ENCODE peak calls at places on chromosomes 12 and 14, in eight cellular contexts. M is breast epithelium, L is dorsolateral prefrontal cortex, P is CD14-positive monocyte, Q is lower lobe of right lung, I is left lung, C is esophagus squamous epithelium, H is lung. A is an unnamed sample.

GRCh38 chr12:22083167-22083566 is 37.1 kb downstream of the CMAS start:
- DNase-seq in I (no peak), L (peak), M (no peak), C (no peak), P (no peak), Q (no peak), H (no peak), A (no peak)

GRCh38 chr14:101087614-101088394 is 184.3 kb upstream of the RTL1 start:
- DNase-seq in C (no peak), Q (no peak), H (peak), L (no peak), M (peak), P (no peak), I (no peak), A (no peak)

GRCh38 chr12:66594688-66595087 is 84.2 kb downstream of the GRIP1 start:
- DNase-seq in I (no peak), H (no peak), C (no peak), L (no peak), P (no peak), M (no peak), Q (no peak), A (no peak)

GRCh38 chr14:101135796-101136742 is 232.5 kb upstream of the RTL1 start:
- DNase-seq in L (no peak), P (no peak), C (no peak), M (no peak), H (no peak), Q (peak), I (peak), A (no peak)

GRCh38 chr12:103769240-103769945 is 71.6 kb downstream of the NT5DC3 start:
- DNase-seq in I (peak), L (no peak), H (no peak), M (no peak), P (no peak), C (no peak), Q (no peak), A (no peak)

GRCh38 chr12:82357340-82357739 is 847 bp downstream of the CCDC59 start:
- DNase-seq in C (no peak), P (no peak), M (no peak), L (no peak), Q (no peak), H (no peak), I (no peak), A (no peak)

GRCh38 chr12:56375598-56376434 is 13.2 kb upstream of the APOF start:
- DNase-seq in H (no peak), L (no peak), I (no peak), P (no peak), C (no peak), Q (no peak), M (no peak), A (no peak)

GRCh38 chr14:36948157-36948859 is 224.1 kb downstream of the SLC25A21 start:
- DNase-seq in M (no peak), C (no peak), H (no peak), L (no peak), P (no peak), I (no peak), Q (no peak), A (no peak)

GRCh38 chr12:104142543-104142942 is 4.5 kb upstream of the NFYB start:
- DNase-seq in M (no peak), C (no peak), H (peak), Q (no peak), L (no peak), P (no peak), I (no peak), A (no peak)

GRCh38 chr12:57759360-57759980 is 4.6 kb downstream of the MARCHF9 start:
- DNase-seq in C (no peak), P (no peak), L (no peak), M (no peak), I (no peak), H (no peak), Q (no peak), A (no peak)

GRCh38 chr12:111451649-111452129 is 46.0 kb downstream of the SH2B3 start:
- DNase-seq in Q (no peak), H (peak), L (no peak), M (no peak), P (no peak), C (no peak), I (no peak), A (no peak)

GRCh38 chr14:105467942-105468471 is 6.6 kb upstream of the CRIP2 start:
- DNase-seq in P (no peak), I (no peak), L (peak), M (no peak), Q (no peak), C (no peak), H (no peak), A (no peak)

GRCh38 chr12:90410962-90411361 is 544.0 kb downstream of the CCER1 start:
- DNase-seq in C (no peak), H (no peak), P (no peak), I (peak), M (no peak), L (no peak), Q (no peak), A (no peak)

GRCh38 chr12:47271800-47272230 is 192.1 kb upstream of the AMIGO2 start:
- DNase-seq in M (no peak), Q (no peak), L (no peak), H (no peak), C (no peak), P (no peak), I (no peak), A (no peak)

GRCh38 chr14:61841145-61841544 is 78.9 kb downstream of the SNAPC1 start:
- DNase-seq in L (no peak), P (no peak), Q (no peak), H (no peak), I (no peak), M (no peak), C (no peak), A (no peak)

GRCh38 chr12:47812797-47813490 is 6.8 kb downstream of the HDAC7 start:
- DNase-seq in Q (peak), H (peak), M (peak), C (no peak), L (peak), P (peak), I (peak), A (peak)

GRCh38 chr12:24425601-24425970 is 476.1 kb upstream of the SOX5 start:
- DNase-seq in C (no peak), L (no peak), I (no peak), H (no peak), P (no peak), Q (no peak), M (no peak), A (no peak)

GRCh38 chr14:103380719-103381377 is 4.4 kb upstream of the MARK3 start:
- DNase-seq in I (no peak), Q (no peak), L (no peak), C (no peak), H (no peak), P (no peak), M (no peak), A (no peak)

GRCh38 chr12:124480469-124481256 is 86.7 kb downstream of the NCOR2 start:
- DNase-seq in P (no peak), H (no peak), I (peak), Q (no peak), C (no peak), L (no peak), M (peak), A (no peak)

GRCh38 chr12:80086025-80086424 is 13.3 kb upstream of the OTOGL start:
- DNase-seq in Q (no peak), P (no peak), C (no peak), L (no peak), I (no peak), M (no peak), H (no peak), A (no peak)

GRCh38 chr12:116202940-116203339 is 74.6 kb downstream of the MED13L start:
- DNase-seq in H (no peak), Q (no peak), I (no peak), C (no peak), M (no peak), P (no peak), L (no peak), A (no peak)

GRCh38 chr12:49108958-49109404 is 1.7 kb downstream of the LMBR1L start:
- DNase-seq in M (no peak), Q (peak), P (no peak), H (peak), L (peak), I (no peak), C (no peak), A (no peak)

GRCh38 chr14:68442828-68443460 is 349.9 kb downstream of the ZFP36L1 start:
- DNase-seq in M (no peak), I (no peak), H (no peak), L (no peak), P (no peak), C (no peak), Q (no peak), A (no peak)

GRCh38 chr12:119705182-119705581 is 37.2 kb downstream of the PRKAB1 start:
- DNase-seq in Q (no peak), C (no peak), P (no peak), H (no peak), L (no peak), M (no peak), I (no peak), A (no peak)

GRCh38 chr14:89447182-89447970 is 30.3 kb upstream of the FOXN3 start:
- DNase-seq in P (peak), M (no peak), I (no peak), C (no peak), L (no peak), H (no peak), Q (no peak), A (no peak)

GRCh38 chr12:49296034-49296835 is 1.3 kb downstream of the PRPH start:
- DNase-seq in L (no peak), Q (peak), P (no peak), M (no peak), H (peak), C (no peak), I (peak), A (peak)

GRCh38 chr14:74539503-74539902 is 45.9 kb downstream of the ISCA2 start:
- DNase-seq in C (no peak), P (peak), I (no peak), M (no peak), H (no peak), L (no peak), Q (no peak), A (no peak)

GRCh38 chr12:24808651-24809050 is 140.2 kb downstream of the BCAT1 start:
- DNase-seq in I (no peak), L (no peak), Q (no peak), P (no peak), M (no peak), H (no peak), C (no peak), A (no peak)

GRCh38 chr12:52916225-52916624 is 11.3 kb upstream of the KRT8 start:
- DNase-seq in M (no peak), H (no peak), I (no peak), Q (no peak), L (no peak), P (no peak), C (no peak), A (no peak)

GRCh38 chr12:49304161-49304560 is 9.2 kb downstream of the PRPH start:
- DNase-seq in C (no peak), H (no peak), M (no peak), P (no peak), Q (no peak), I (no peak), L (no peak), A (no peak)

GRCh38 chr12:64598831-64599230 is 11.5 kb upstream of the RASSF3 start:
- DNase-seq in L (no peak), C (no peak), P (no peak), M (no peak), Q (no peak), H (no peak), I (no peak), A (no peak)

GRCh38 chr12:123122649-123123048 is 28.2 kb downstream of the PITPNM2 start:
- DNase-seq in Q (no peak), P (no peak), I (no peak), M (no peak), H (no peak), L (no peak), C (no peak), A (no peak)
- TF ChIP-seq CTCF in Q (no peak), P (no peak), I (no peak), M (no peak), H (no peak), L (no peak), C (no peak), A (no peak)

GRCh38 chr14:93936245-93936644 is 9.1 kb downstream of the FAM181A start:
- DNase-seq in H (no peak), M (no peak), C (no peak), Q (no peak), L (peak), I (no peak), P (no peak), A (no peak)
- TF ChIP-seq CTCF in H (no peak), M (peak), C (peak), Q (peak), L (no peak), I (no peak), P (peak), A (peak)

GRCh38 chr12:15278816-15279658 is 43.3 kb upstream of the PTPRO start:
- DNase-seq in Q (peak), P (no peak), M (peak), C (no peak), L (peak), I (peak), H (peak), A (no peak)
- TF ChIP-seq CTCF in Q (peak), P (no peak), M (peak), C (no peak), L (no peak), I (no peak), H (no peak), A (no peak)

GRCh38 chr12:113933201-113933786 is 32.8 kb downstream of the RBM19 start:
- DNase-seq in H (no peak), P (no peak), Q (no peak), M (no peak), L (no peak), C (no peak), I (no peak), A (no peak)

GRCh38 chr12:113932411-113933196 is 33.5 kb downstream of the RBM19 start:
- DNase-seq in P (no peak), H (no peak), M (no peak), C (no peak), I (no peak), Q (no peak), L (peak), A (no peak)

GRCh38 chr12:113930249-113930648 is 35.9 kb downstream of the RBM19 start:
- DNase-seq in C (no peak), I (no peak), M (no peak), H (no peak), Q (no peak), L (no peak), P (no peak), A (no peak)

GRCh38 chr12:113929312-113929989 is 36.7 kb downstream of the RBM19 start:
- DNase-seq in P (no peak), H (no peak), C (no peak), M (no peak), L (no peak), Q (no peak), I (no peak), A (no peak)

GRCh38 chr12:113931517-113931916 is 34.6 kb downstream of the RBM19 start:
- DNase-seq in M (no peak), H (no peak), I (no peak), L (no peak), C (no peak), P (no peak), Q (no peak), A (no peak)
- TF ChIP-seq CTCF in M (no peak), H (no peak), I (no peak), L (no peak), C (no peak), P (no peak), Q (no peak), A (no peak)

DNA sequence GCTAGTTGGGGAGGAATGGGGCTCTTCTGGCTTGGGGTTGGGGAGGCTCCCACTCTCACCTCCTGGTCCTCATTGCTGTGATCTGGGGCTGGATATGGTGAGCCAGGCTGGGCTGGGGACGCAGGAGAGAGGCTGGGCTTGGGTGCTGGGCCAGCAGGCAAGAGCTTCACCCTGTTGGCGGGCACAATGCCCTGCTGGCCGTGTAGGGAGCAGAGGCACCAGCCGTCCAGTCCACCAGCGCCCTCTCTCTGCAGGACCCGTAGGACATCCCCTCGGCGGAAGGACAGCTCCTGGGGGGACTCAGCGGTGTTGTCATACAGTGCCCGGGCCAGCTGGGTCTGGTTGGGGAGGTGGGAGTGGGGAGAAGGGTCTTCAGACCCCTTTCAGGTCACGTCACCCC is 4.5 kb downstream of the EFS start:
- DNase-seq in M (no peak), L (no peak), H (no peak), I (peak), P (no peak), C (no peak), Q (no peak), A (no peak)
- TF ChIP-seq CTCF in M (peak), L (peak), H (no peak), I (no peak), P (no peak), C (peak), Q (no peak), A (peak)

DNA sequence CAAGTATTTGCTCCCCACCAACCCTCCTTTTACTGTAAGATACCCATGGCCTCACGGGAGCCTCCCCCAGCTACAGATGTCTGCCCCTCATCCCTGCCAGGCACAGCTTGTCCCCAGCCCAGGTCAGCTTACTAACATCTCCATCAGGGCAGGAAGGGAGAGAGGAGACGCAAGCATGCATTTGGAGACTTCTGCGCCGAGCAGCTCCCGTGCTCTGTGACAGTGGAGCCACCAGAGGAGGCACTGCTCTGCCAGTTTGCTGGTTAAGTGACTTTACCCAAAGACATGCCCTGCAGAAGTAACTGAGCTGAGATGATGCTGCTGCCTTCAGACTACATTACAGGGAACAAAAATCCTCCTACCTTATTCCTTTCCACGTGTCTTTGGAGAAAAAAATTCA is 133.4 kb downstream of the ESRRB start:
- DNase-seq in Q (no peak), H (no peak), M (no peak), I (no peak), L (no peak), P (no peak), C (no peak), A (no peak)
- TF ChIP-seq CTCF in Q (no peak), H (no peak), M (no peak), I (no peak), L (no peak), P (no peak), C (no peak), A (no peak)

GRCh38 chr14:60327447-60328331 is 78.7 kb downstream of the PPM1A start:
- DNase-seq in C (no peak), M (no peak), Q (peak), L (peak), P (no peak), H (no peak), I (peak), A (peak)
- TF ChIP-seq CTCF in C (no peak), M (no peak), Q (no peak), L (peak), P (no peak), H (no peak), I (no peak), A (peak)

GRCh38 chr12:127362121-127362520 is 904.8 kb upstream of the TMEM132C start:
- DNase-seq in M (no peak), L (no peak), H (no peak), P (no peak), Q (no peak), C (no peak), I (no peak), A (no peak)

GRCh38 chr12:127360580-127360979 is 906.4 kb upstream of the TMEM132C start:
- DNase-seq in Q (no peak), L (no peak), M (no peak), C (no peak), H (no peak), P (no peak), I (no peak), A (no peak)

DNA sequence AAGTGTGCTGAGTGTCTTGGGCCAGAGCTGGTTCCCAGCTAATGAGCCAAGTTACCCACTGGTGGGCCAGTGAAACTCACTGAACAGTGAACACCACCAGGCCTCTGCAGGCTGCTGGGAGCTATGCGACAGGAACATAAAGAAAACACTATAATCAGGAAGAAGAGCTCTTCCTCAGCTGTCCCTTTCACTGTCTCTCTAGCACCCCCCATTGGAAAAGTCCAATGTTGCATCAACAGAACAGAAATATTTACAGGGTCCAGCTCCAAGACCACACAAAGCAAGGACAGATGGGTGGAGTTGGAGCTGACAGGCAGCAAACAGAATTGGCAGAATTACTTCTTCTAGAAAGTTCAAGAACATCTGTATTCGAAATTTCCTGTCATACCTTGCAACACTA is 903.6 kb upstream of the TMEM132C start:
- DNase-seq in C (no peak), H (no peak), M (no peak), I (no peak), Q (no peak), L (no peak), P (no peak), A (no peak)
- TF ChIP-seq CTCF in C (peak), H (no peak), M (no peak), I (no peak), Q (no peak), L (no peak), P (no peak), A (peak)

GRCh38 chr12:5565933-5566632 is 134.2 kb downstream of the NTF3 start:
- DNase-seq in P (no peak), Q (no peak), I (no peak), C (no peak), L (no peak), H (no peak), M (no peak), A (no peak)
- TF ChIP-seq CTCF in P (no peak), Q (no peak), I (no peak), C (no peak), L (no peak), H (no peak), M (no peak), A (no peak)

GRCh38 chr14:96994999-96995398 is 197.8 kb downstream of the VRK1 start:
- DNase-seq in Q (no peak), H (no peak), I (no peak), L (no peak), M (no peak), P (no peak), C (no peak), A (no peak)
- TF ChIP-seq CTCF in Q (no peak), H (no peak), I (no peak), L (no peak), M (no peak), P (no peak), C (no peak), A (no peak)

A was measured in progenitor cell of endocrine pancreas.